ENCODE peak calls at places on chromosomes 12 and 14, in nine cellular contexts. I is ovary; K is GM23338; D is breast epithelium; R is dorsolateral prefrontal cortex; W is CD4-positive, CD25-positive, alpha-beta regulatory T cell; M is PC-3; H is cardiac muscle cell; U is IMR-90. T is an unnamed sample. For H3K27me3, the result is how much of the 10 kb centered on the place peaks cover.

GRCh38 chr14:36660736-36661505 is 739 bp upstream of the PAX9 start:
- DNase-seq in I (no peak), K (peak), D (no peak), R (no peak), W (no peak), M (no peak), H (no peak), U (no peak), T (no peak)

GRCh38 chr12:50282581-50283229 is 615 bp downstream of the LIMA1 start:
- DNase-seq in I (no peak), K (no peak), D (no peak), R (no peak), W (no peak), M (peak), H (peak), U (peak), T (no peak)

GRCh38 chr12:106814649-106815048 is 40.2 kb downstream of the RIC8B start:
- DNase-seq in I (no peak), K (no peak), D (no peak), R (no peak), W (no peak), M (no peak), H (no peak), U (no peak), T (no peak)

GRCh38 chr12:47193066-47193465 is 113.3 kb upstream of the AMIGO2 start:
- DNase-seq in I (no peak), K (no peak), D (no peak), R (no peak), W (peak), M (no peak), H (no peak), U (no peak), T (no peak)

GRCh38 chr12:111359231-111359913 is 9.5 kb downstream of the PHETA1 start:
- DNase-seq in I (no peak), K (no peak), D (no peak), R (no peak), W (no peak), M (no peak), H (no peak), U (no peak), T (no peak)

GRCh38 chr12:14955876-14956811 is 5.3 kb downstream of the ARHGDIB start:
- DNase-seq in I (no peak), K (no peak), D (no peak), R (no peak), W (peak), M (no peak), H (no peak), U (no peak), T (no peak)

GRCh38 chr12:95215925-95216324 is 1.3 kb downstream of the FGD6 start:
- DNase-seq in I (no peak), K (peak), D (no peak), R (no peak), W (no peak), M (peak), H (peak), U (peak), T (no peak)

GRCh38 chr14:21626491-21627230 is 8.1 kb downstream of the OR10G2 start:
- DNase-seq in I (no peak), K (no peak), D (no peak), R (no peak), W (no peak), M (peak), H (peak), U (peak), T (no peak)

GRCh38 chr12:39173689-39174088 is 268.3 kb upstream of the CPNE8 start:
- DNase-seq in I (no peak), K (no peak), D (no peak), R (no peak), W (no peak), M (peak), H (no peak), U (no peak), T (no peak)

GRCh38 chr14:70330596-70330995 is 28.9 kb downstream of the COX16 start:
- DNase-seq in I (no peak), K (no peak), D (no peak), R (no peak), W (no peak), M (no peak), H (no peak), U (no peak), T (no peak)

GRCh38 chr14:42437809-42438208 is 831.1 kb downstream of the LRFN5 start:
- DNase-seq in I (no peak), K (no peak), D (no peak), R (no peak), W (no peak), M (no peak), H (no peak), U (no peak), T (no peak)

GRCh38 chr12:63103489-63104131 is 47.4 kb downstream of the AVPR1A start:
- DNase-seq in I (no peak), K (peak), D (no peak), R (no peak), W (peak), M (peak), H (peak), U (peak), T (no peak)

GRCh38 chr14:90419200-90419599 is 22.4 kb downstream of the CALM1 start:
- DNase-seq in I (peak), K (no peak), D (peak), R (peak), W (no peak), M (peak), H (peak), U (peak), T (peak)

GRCh38 chr12:116540617-116541152 is 18.5 kb upstream of the MAP1LC3B2 start:
- DNase-seq in I (no peak), K (no peak), D (no peak), R (no peak), W (no peak), M (no peak), H (peak), U (no peak), T (no peak)

GRCh38 chr14:79009286-79009685 is 839.1 kb downstream of the NRXN3 start:
- DNase-seq in I (no peak), K (no peak), D (no peak), R (no peak), W (no peak), M (no peak), H (no peak), U (no peak), T (no peak)

GRCh38 chr14:50946234-50946935 is 2.1 kb upstream of the PYGL start:
- DNase-seq in I (no peak), K (no peak), D (no peak), R (no peak), W (no peak), M (no peak), H (no peak), U (no peak), T (no peak)

GRCh38 chr12:101582937-101583336 is 11.8 kb upstream of the MYBPC1 start:
- DNase-seq in I (no peak), K (no peak), D (no peak), R (no peak), W (no peak), M (no peak), H (no peak), U (no peak), T (no peak)

GRCh38 chr14:26775765-26776577 is 178.1 kb upstream of the NOVA1 start:
- DNase-seq in I (no peak), K (no peak), D (no peak), R (no peak), W (no peak), M (peak), H (peak), U (peak), T (no peak)

GRCh38 chr12:110233212-110233903 is 47.7 kb upstream of the ATP2A2 start:
- DNase-seq in I (no peak), K (no peak), D (no peak), R (no peak), W (no peak), M (no peak), H (no peak), U (no peak), T (no peak)

GRCh38 chr12:122031342-122032216 is 9.9 kb downstream of the BCL7A start:
- DNase-seq in I (no peak), K (peak), D (no peak), R (no peak), W (peak), M (peak), H (peak), U (no peak), T (peak)

GRCh38 chr14:101369194-101369915 is 191.9 kb upstream of the DIO3 start:
- DNase-seq in I (peak), K (no peak), D (peak), R (no peak), W (no peak), M (no peak), H (no peak), U (no peak), T (no peak)

GRCh38 chr12:22275847-22276246 is 58.7 kb downstream of the ST8SIA1 start:
- DNase-seq in I (peak), K (no peak), D (peak), R (peak), W (no peak), M (peak), H (peak), U (peak), T (peak)

GRCh38 chr12:26701604-26702215 is 131.3 kb downstream of the ITPR2 start:
- DNase-seq in I (no peak), K (peak), D (no peak), R (no peak), W (peak), M (peak), H (peak), U (peak), T (no peak)

GRCh38 chr14:71574976-71575375 is 357.3 kb upstream of the RGS6 start:
- DNase-seq in I (no peak), K (peak), D (no peak), R (no peak), W (no peak), M (peak), H (peak), U (peak), T (no peak)

GRCh38 chr14:38209572-38210159 is 2.0 kb downstream of the SSTR1 start:
- DNase-seq in I (no peak), K (peak), D (no peak), R (no peak), W (no peak), M (no peak), H (peak), U (no peak), T (peak)

GRCh38 chr14:38207342-38207741 is 362 bp upstream of the SSTR1 start:
- DNase-seq in I (no peak), K (no peak), D (no peak), R (no peak), W (no peak), M (no peak), H (peak), U (no peak), T (no peak)

GRCh38 chr14:38206689-38207088 is 1.0 kb upstream of the SSTR1 start:
- DNase-seq in I (no peak), K (peak), D (no peak), R (no peak), W (no peak), M (no peak), H (no peak), U (no peak), T (no peak)

GRCh38 chr14:38208825-38209562 is 1.3 kb downstream of the SSTR1 start:
- DNase-seq in I (no peak), K (peak), D (no peak), R (peak), W (no peak), M (no peak), H (peak), U (peak), T (peak)

DNA sequence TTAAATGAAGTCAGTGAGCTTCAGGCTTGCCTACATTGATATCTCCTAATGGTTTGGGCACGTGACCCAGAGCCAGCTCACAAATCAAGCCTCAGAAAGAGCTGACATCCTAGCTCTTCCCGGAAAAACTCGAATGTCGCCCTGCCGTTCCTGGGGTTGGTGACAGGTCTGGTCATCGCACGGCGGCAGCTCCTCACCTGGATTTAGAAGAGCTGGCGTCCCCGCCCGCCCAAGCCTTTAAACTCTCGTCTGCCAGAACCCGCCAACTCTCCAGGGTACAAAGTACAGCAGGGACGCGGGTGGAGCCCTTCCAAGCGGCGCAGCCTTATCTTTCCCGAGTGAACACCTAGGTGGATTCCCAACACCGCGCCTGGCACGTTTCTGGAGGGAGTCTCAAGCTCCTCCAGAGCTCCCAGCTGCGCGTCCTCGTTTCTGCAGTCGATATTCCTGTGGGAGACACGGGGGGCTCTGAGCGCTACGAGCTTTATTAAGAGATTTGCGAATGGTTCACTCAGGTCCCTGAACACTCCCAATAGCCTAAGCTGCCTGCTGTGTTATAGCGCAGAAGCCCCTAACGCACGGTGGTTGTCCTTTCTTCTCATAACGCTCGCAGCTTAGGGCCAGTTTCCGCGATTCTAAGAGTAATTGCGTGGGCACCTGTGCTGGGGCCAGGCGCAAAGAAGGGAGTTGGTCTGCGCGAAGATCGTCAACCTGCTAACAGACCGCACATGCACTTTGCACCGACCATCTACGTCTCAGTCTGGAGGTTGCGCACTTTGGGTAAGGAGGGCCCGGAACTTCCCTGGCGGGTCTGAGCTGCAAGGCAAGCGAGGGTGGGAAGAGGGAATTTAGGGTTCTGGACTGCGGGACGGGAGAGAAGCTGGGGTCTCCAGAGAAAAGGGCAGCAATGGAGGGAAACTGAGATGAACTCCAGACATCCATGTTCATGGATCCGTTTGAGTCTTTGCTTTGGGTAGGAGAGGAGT is at the start of gene SSTR1:
- DNase-seq in I (no peak), K (peak), D (no peak), R (peak), W (no peak), M (no peak), H (peak), U (no peak), T (peak)
- H3K27me3 ChIP-seq in I (under half), K (half or more), D (under half), R (under half), W (under half), M (half or more), H (half or more), U (under half), T (under half)

GRCh38 chr14:22838631-22839041 is 2.3 kb downstream of the MMP14 start:
- DNase-seq in I (no peak), K (no peak), D (no peak), R (no peak), W (no peak), M (no peak), H (peak), U (peak), T (peak)
- H3K27ac ChIP-seq in I (peak), K (no peak), D (peak), R (peak), W (no peak), M (no peak), H (no peak), U (peak), T (no peak)

GRCh38 chr14:56855891-56856461 is 45.7 kb upstream of the OTX2 start:
- DNase-seq in I (no peak), K (peak), D (no peak), R (no peak), W (no peak), M (no peak), H (no peak), U (no peak), T (no peak)

GRCh38 chr14:56857206-56857605 is 46.9 kb upstream of the OTX2 start:
- DNase-seq in I (no peak), K (no peak), D (no peak), R (no peak), W (no peak), M (no peak), H (no peak), U (no peak), T (no peak)

GRCh38 chr14:56858422-56858821 is 48.1 kb upstream of the OTX2 start:
- DNase-seq in I (no peak), K (peak), D (no peak), R (no peak), W (no peak), M (no peak), H (no peak), U (no peak), T (no peak)

GRCh38 chr14:56854325-56854724 is 44.0 kb upstream of the OTX2 start:
- DNase-seq in I (no peak), K (no peak), D (no peak), R (no peak), W (no peak), M (no peak), H (no peak), U (no peak), T (no peak)
- H3K27me3 ChIP-seq in I (under half), K (half or more), D (under half), R (under half), W (under half), M (half or more), H (under half), U (under half), T (under half)

DNA sequence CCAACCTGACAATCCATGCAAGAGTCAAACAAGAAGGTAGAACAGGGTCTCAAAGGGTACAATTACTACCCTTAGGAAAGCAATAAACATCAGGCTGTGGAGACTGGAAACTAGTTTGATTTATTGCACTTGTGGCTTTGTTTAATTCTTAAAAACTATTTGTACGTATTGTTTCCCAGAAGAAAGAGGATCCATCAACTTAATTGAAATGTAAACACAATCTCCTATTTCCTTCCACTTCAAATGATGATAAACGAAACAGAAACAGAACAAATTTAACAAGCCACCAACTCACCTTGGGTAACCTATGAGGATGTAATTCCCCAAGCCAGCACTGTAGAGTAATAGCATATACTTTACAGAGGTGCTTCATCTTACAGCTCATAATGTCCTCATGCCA is 8.0 kb downstream of the STXBP6 start:
- DNase-seq in I (no peak), K (no peak), D (no peak), R (no peak), W (no peak), M (no peak), H (no peak), U (no peak), T (no peak)
- H3K27ac ChIP-seq in I (no peak), K (no peak), D (no peak), R (no peak), W (no peak), M (no peak), H (no peak), U (no peak), T (peak)